ENCODE peak calls at places on chromosomes 6 and 20, in five cellular contexts. One of them, this sample, is unnamed.

GRCh38 chr6:659716-660581 is 3.0 kb upstream of the HUS1B start:
- DNase-seq in HTR-8/SVneo: no peak
- DNase-seq in NCI-H1694: no peak
- DNase-seq in IMR-90: no peak
- DNase-seq in WTC11: peak; percentile 75
- DNase-seq in this sample: peak; percentile 31

GRCh38 chr6:40779399-40779798 is 192.2 kb upstream of the LRFN2 start:
- DNase-seq in HTR-8/SVneo: peak; percentile 78
- DNase-seq in NCI-H1694: no peak
- DNase-seq in IMR-90: peak; percentile 72
- DNase-seq in WTC11: no peak
- DNase-seq in this sample: peak; percentile 31

GRCh38 chr6:109448615-109449014 is 7.0 kb downstream of the MICAL1 start:
- DNase-seq in HTR-8/SVneo: no peak
- DNase-seq in NCI-H1694: no peak
- DNase-seq in IMR-90: no peak
- DNase-seq in WTC11: no peak
- DNase-seq in this sample: no peak

GRCh38 chr6:151534576-151534975 is 40.8 kb downstream of the CCDC170 start:
- DNase-seq in HTR-8/SVneo: no peak
- DNase-seq in NCI-H1694: no peak
- DNase-seq in IMR-90: peak; percentile 16
- DNase-seq in WTC11: no peak
- DNase-seq in this sample: no peak

GRCh38 chr20:19974621-19975435 is 42.3 kb upstream of the NAA20 start:
- DNase-seq in HTR-8/SVneo: peak; percentile 29
- DNase-seq in NCI-H1694: peak; percentile 59
- DNase-seq in IMR-90: peak; percentile 97
- DNase-seq in WTC11: no peak
- DNase-seq in this sample: peak; percentile 86

GRCh38 chr20:32742322-32743236 is 688 bp downstream of the COMMD7 start:
- DNase-seq in HTR-8/SVneo: no peak
- DNase-seq in NCI-H1694: no peak
- DNase-seq in IMR-90: no peak
- DNase-seq in WTC11: no peak
- DNase-seq in this sample: no peak

GRCh38 chr6:33839399-33840063 is 35.7 kb upstream of the MLN start:
- DNase-seq in HTR-8/SVneo: no peak
- DNase-seq in NCI-H1694: no peak
- DNase-seq in IMR-90: no peak
- DNase-seq in WTC11: no peak
- DNase-seq in this sample: no peak

GRCh38 chr20:59743767-59744485 is 139.6 kb downstream of the PHACTR3 start:
- DNase-seq in HTR-8/SVneo: no peak
- DNase-seq in NCI-H1694: no peak
- DNase-seq in IMR-90: no peak
- DNase-seq in WTC11: peak; percentile 54
- DNase-seq in this sample: no peak

GRCh38 chr20:45300961-45301360 is 5.7 kb upstream of the RBPJL start:
- DNase-seq in HTR-8/SVneo: peak; percentile 88
- DNase-seq in NCI-H1694: no peak
- DNase-seq in IMR-90: peak; percentile 19
- DNase-seq in WTC11: peak; percentile 82
- DNase-seq in this sample: peak; percentile 54

GRCh38 chr6:53041356-53041755 is 23.8 kb upstream of the FBXO9 start:
- DNase-seq in HTR-8/SVneo: no peak
- DNase-seq in NCI-H1694: no peak
- DNase-seq in IMR-90: peak; percentile 74
- DNase-seq in WTC11: no peak
- DNase-seq in this sample: no peak